ENCODE peak calls at places on chromosomes 1 and 21, in eight cellular contexts. C is H9, T is endodermal cell, J is A549, E is A673, K is colonic mucosa, V is ovary, P is tibial artery. D is an unnamed sample.
A peak's percentile ranks its signal among the peaks of the same experiment; 100 is the strongest.

GRCh38 chr1:57959727-57960300 is 536.0 kb upstream of the DAB1 start:
- DNase-seq in E (no peak), J (no peak), V (no peak), C (no peak), P (no peak), T (no peak), K (no peak), D (no peak)

GRCh38 chr1:230109871-230110667 is 43.0 kb downstream of the GALNT2 start:
- DNase-seq in T (peak; percentile 45), P (no peak), C (no peak), V (no peak), K (no peak), E (no peak), J (no peak), D (no peak)

GRCh38 chr1:27594542-27595510 is 9.1 kb downstream of the AHDC1 start:
- DNase-seq in K (no peak), C (no peak), J (no peak), V (peak; percentile 47), E (no peak), T (peak; percentile 56), P (no peak), D (no peak)

GRCh38 chr1:905811-906531 is 17.8 kb upstream of the SAMD11 start:
- DNase-seq in V (peak; percentile 40), J (no peak), P (peak; percentile 25), K (no peak), C (peak; percentile 24), T (peak; percentile 47), E (no peak), D (peak; percentile 62)

GRCh38 chr1:159009704-159010361 is at the start of gene IFI16:
- DNase-seq in J (peak; percentile 19), C (no peak), V (peak; percentile 45), T (no peak), E (peak; percentile 89), K (peak; percentile 68), P (peak; percentile 62), D (peak; percentile 69)

GRCh38 chr1:150813028-150813707 is 5.1 kb upstream of the CTSK start:
- DNase-seq in E (peak; percentile 54), C (peak; percentile 58), T (peak; percentile 87), P (peak; percentile 66), V (peak; percentile 45), J (peak; percentile 75), K (peak; percentile 84), D (peak; percentile 66)

GRCh38 chr1:237864338-237865244 is 26.1 kb downstream of the ZP4 start:
- DNase-seq in C (peak; percentile 81), P (peak; percentile 33), T (peak; percentile 92), J (peak; percentile 39), E (peak; percentile 4), K (peak; percentile 67), V (peak; percentile 58), D (peak; percentile 73)

GRCh38 chr21:31623664-31624063 is 35.8 kb upstream of the SOD1 start:
- DNase-seq in V (no peak), J (no peak), P (no peak), K (no peak), C (no peak), T (no peak), E (peak; percentile 17), D (no peak)

GRCh38 chr1:151143986-151144385 is 2.4 kb downstream of the SEMA6C start:
- DNase-seq in C (peak; percentile 46), P (no peak), V (no peak), E (no peak), K (no peak), T (peak; percentile 67), J (no peak), D (no peak)

GRCh38 chr21:21897275-21897883 is 899.2 kb downstream of the NCAM2 start:
- DNase-seq in T (no peak), P (no peak), J (no peak), E (no peak), C (no peak), V (no peak), K (no peak), D (no peak)

GRCh38 chr1:116534014-116534739 is 36.6 kb downstream of the CD58 start:
- DNase-seq in V (no peak), P (no peak), K (no peak), J (no peak), T (no peak), E (no peak), C (no peak), D (no peak)

GRCh38 chr1:201023517-201023902 is at the start of gene KIF21B:
- DNase-seq in T (peak; percentile 95), K (peak; percentile 90), J (peak; percentile 59), V (peak; percentile 83), C (peak; percentile 89), E (peak; percentile 91), P (peak; percentile 77), D (peak; percentile 64)

GRCh38 chr1:201652180-201652579 is 113.3 kb downstream of the NAV1 start:
- DNase-seq in J (no peak), E (no peak), K (no peak), V (no peak), T (no peak), C (no peak), P (no peak), D (no peak)

GRCh38 chr1:24938276-24938675 is 8.2 kb upstream of the RUNX3 start:
- DNase-seq in P (no peak), E (no peak), K (no peak), C (no peak), T (no peak), V (no peak), J (no peak), D (no peak)

GRCh38 chr1:24934300-24935195 is 4.5 kb upstream of the RUNX3 start:
- DNase-seq in J (no peak), K (no peak), T (no peak), P (no peak), C (no peak), E (no peak), V (no peak), D (no peak)

GRCh38 chr1:24935615-24936484 is 5.8 kb upstream of the RUNX3 start:
- DNase-seq in J (no peak), K (no peak), C (no peak), T (no peak), V (no peak), E (no peak), P (no peak), D (no peak)

GRCh38 chr1:24935196-24935526 is 5.1 kb upstream of the RUNX3 start:
- DNase-seq in J (no peak), V (no peak), K (no peak), C (no peak), P (no peak), E (no peak), T (no peak), D (no peak)

GRCh38 chr1:24936688-24937087 is 6.6 kb upstream of the RUNX3 start:
- DNase-seq in J (no peak), E (no peak), V (no peak), P (no peak), T (no peak), C (no peak), K (no peak), D (no peak)
- H3K4me1 ChIP-seq in J (no peaks in the 10 kb centered on the region), E (no peaks in the 10 kb centered on the region), V (no peaks in the 10 kb centered on the region), P (peaks cover 11% of the 10 kb centered on the region), T (no peaks in the 10 kb centered on the region), C (peaks cover 2% of the 10 kb centered on the region), K (peaks cover 4% of the 10 kb centered on the region), D (no peaks in the 10 kb centered on the region)

DNA sequence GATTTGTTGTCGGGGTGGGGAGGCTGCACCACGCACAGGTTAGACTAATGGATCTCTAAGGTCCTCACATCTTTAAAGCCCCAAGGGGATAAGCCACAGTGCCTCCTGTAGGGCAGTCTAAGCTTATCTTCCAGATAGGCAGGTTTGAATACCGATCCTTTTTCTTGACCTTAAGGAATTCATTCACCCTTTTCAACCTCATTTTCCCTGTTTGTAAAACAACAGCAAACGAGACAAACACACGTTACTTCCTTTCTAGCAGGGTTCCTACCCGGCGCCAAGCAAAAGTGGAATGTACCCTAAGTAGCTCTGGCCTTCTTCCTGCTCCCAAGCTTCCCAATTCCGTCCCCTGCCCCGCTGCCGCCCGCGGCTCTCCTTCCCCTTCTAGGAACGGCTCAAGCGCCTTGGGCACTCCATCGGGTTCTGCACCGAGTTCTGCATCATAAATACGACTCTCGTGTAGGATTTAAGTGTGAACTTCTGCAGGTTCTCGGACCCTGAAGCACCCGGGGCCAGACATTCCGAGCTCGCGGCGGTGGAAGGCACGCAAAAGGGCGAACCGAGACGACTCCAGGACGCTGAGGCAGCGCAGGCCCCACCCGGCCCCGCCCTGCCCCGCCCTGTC is 548 bp upstream of the CDC20 start:
- DNase-seq in J (peak; percentile 72), P (peak; percentile 24), T (no peak), V (no peak), C (peak; percentile 58), K (peak; percentile 65), E (peak; percentile 67), D (no peak)
- TF ChIP-seq CTCF in J (peak; percentile 47), P (no peak), T (peak; percentile 78), V (no peak), C (peak; percentile 74), K (peak; percentile 43), E (peak; percentile 55), D (no peak)

GRCh38 chr1:247111259-247111635 is 7.1 kb upstream of the ZNF669 start:
- DNase-seq in T (no peak), C (peak; percentile 47), K (no peak), V (peak; percentile 52), J (no peak), E (no peak), P (no peak), D (no peak)

GRCh38 chr1:247113094-247113497 is 8.9 kb upstream of the ZNF669 start:
- DNase-seq in E (no peak), T (peak; percentile 61), P (no peak), V (no peak), J (no peak), C (no peak), K (no peak), D (no peak)

GRCh38 chr1:247112479-247112781 is 8.3 kb upstream of the ZNF669 start:
- DNase-seq in K (no peak), C (no peak), P (no peak), J (no peak), E (no peak), V (no peak), T (no peak), D (no peak)

GRCh38 chr1:247111636-247112478 is 7.7 kb upstream of the ZNF669 start:
- DNase-seq in J (peak; percentile 42), V (peak; percentile 73), K (peak; percentile 63), E (no peak), T (peak; percentile 80), P (peak; percentile 63), C (peak; percentile 61), D (peak; percentile 70)

DNA sequence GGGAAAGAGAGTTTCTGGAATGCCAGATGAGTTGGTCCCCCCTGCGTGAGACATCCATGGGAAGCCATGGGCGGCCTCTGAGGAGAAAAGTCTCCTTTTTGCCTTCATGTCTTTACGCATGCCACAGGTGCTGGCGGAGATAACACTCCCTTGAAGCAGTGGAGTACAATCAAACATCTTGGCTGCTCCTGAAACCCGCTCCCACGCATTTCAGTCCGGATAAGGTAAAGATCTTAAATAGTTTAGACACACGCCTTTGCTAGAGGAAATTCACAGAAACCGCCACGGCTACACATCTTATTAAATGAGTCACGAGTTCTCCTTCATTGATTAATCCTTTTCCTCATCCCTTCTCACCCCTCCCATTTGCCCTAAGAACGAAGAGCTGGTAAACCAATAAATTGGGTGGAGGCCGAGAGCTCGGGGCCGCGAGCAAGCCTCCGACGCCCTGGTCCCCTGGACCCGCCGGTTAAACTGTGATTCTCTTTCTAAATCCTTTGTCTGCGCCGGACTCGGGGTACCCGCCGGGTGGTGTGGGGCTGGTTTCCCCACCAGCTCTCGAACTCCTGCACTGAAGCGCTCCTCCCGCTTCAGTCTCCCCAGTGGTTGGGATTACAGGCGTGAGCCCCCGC is 6.6 kb upstream of the ZNF669 start:
- DNase-seq in E (no peak), P (no peak), K (no peak), T (peak; percentile 64), J (no peak), V (no peak), C (peak; percentile 36), D (no peak)
- H3K27ac ChIP-seq in E (no peak overlapping the region), P (peak overlapping the region; percentile 95), K (peak overlapping the region; percentile 70), T (no peak overlapping the region), J (peak overlapping the region; percentile 74), V (peak overlapping the region; percentile 81), C (no peak overlapping the region), D (peak overlapping the region; percentile 78)

GRCh38 chr1:184447651-184448185 is 60.9 kb downstream of the C1orf21 start:
- DNase-seq in T (no peak), K (no peak), E (no peak), P (no peak), C (no peak), J (no peak), V (no peak), D (no peak)
- H3K4me1 ChIP-seq in T (no peaks in the 10 kb centered on the region), K (no peaks in the 10 kb centered on the region), E (no peaks in the 10 kb centered on the region), P (no peaks in the 10 kb centered on the region), C (no peaks in the 10 kb centered on the region), J (no peaks in the 10 kb centered on the region), V (no peaks in the 10 kb centered on the region), D (peaks cover 39% of the 10 kb centered on the region)